ENCODE peak calls at places on chromosomes 7 and 10, in seven cellular contexts. One of them, this sample, is unnamed.

GRCh38 chr7:47574473-47575328 is 7.2 kb downstream of the TNS3 start:
- DNase-seq in neuronal stem cell: no peak
- DNase-seq in H1: no peak
- DNase-seq in H9: no peak
- DNase-seq in mesenchymal stem cell: no peak
- DNase-seq in IMR-90: peak; percentile 84
- DNase-seq in trophoblast cell: no peak
- DNase-seq in this sample: no peak

GRCh38 chr10:110502851-110503301 is 5.2 kb downstream of the DUSP5 start:
- DNase-seq in mesenchymal stem cell: peak; percentile 64
- DNase-seq in IMR-90: peak; percentile 80
- DNase-seq in neuronal stem cell: no peak
- DNase-seq in H9: no peak
- DNase-seq in trophoblast cell: peak; percentile 29
- DNase-seq in H1: no peak
- DNase-seq in this sample: no peak

GRCh38 chr10:132517951-132518521 is 19.6 kb upstream of the INPP5A start:
- DNase-seq in trophoblast cell: no peak
- DNase-seq in H9: peak; percentile 68
- DNase-seq in H1: peak; percentile 74
- DNase-seq in neuronal stem cell: no peak
- DNase-seq in IMR-90: no peak
- DNase-seq in mesenchymal stem cell: peak; percentile 33
- DNase-seq in this sample: peak; percentile 45

GRCh38 chr7:27631411-27631810 is 31.3 kb downstream of the HIBADH start:
- DNase-seq in trophoblast cell: no peak
- DNase-seq in mesenchymal stem cell: no peak
- DNase-seq in H9: no peak
- DNase-seq in neuronal stem cell: no peak
- DNase-seq in H1: no peak
- DNase-seq in IMR-90: peak; percentile 20
- DNase-seq in this sample: no peak

GRCh38 chr7:129950191-129950940 is 2.4 kb downstream of the UBE2H start:
- DNase-seq in H1: no peak
- DNase-seq in neuronal stem cell: peak; percentile 33
- DNase-seq in mesenchymal stem cell: peak; percentile 52
- DNase-seq in trophoblast cell: no peak
- DNase-seq in H9: no peak
- DNase-seq in IMR-90: no peak
- DNase-seq in this sample: peak; percentile 51

GRCh38 chr10:129941199-129942018 is 22.7 kb downstream of the EBF3 start:
- DNase-seq in IMR-90: no peak
- DNase-seq in mesenchymal stem cell: no peak
- DNase-seq in trophoblast cell: no peak
- DNase-seq in H9: no peak
- DNase-seq in neuronal stem cell: no peak
- DNase-seq in H1: no peak
- DNase-seq in this sample: no peak

GRCh38 chr7:72781161-72781560 is 46.8 kb downstream of the TYW1B start:
- DNase-seq in H9: no peak
- DNase-seq in H1: no peak
- DNase-seq in IMR-90: no peak
- DNase-seq in mesenchymal stem cell: no peak
- DNase-seq in neuronal stem cell: no peak
- DNase-seq in trophoblast cell: no peak
- DNase-seq in this sample: peak; percentile 26

GRCh38 chr7:108335264-108335918 is 120.8 kb downstream of the NRCAM start:
- DNase-seq in neuronal stem cell: no peak
- DNase-seq in IMR-90: no peak
- DNase-seq in H1: no peak
- DNase-seq in mesenchymal stem cell: peak; percentile 4
- DNase-seq in H9: no peak
- DNase-seq in trophoblast cell: peak; percentile 24
- DNase-seq in this sample: no peak

GRCh38 chr10:60627778-60628773 is 150.2 kb upstream of the CDK1 start:
- DNase-seq in mesenchymal stem cell: no peak
- DNase-seq in H1: no peak
- DNase-seq in IMR-90: no peak
- DNase-seq in H9: no peak
- DNase-seq in trophoblast cell: no peak
- DNase-seq in neuronal stem cell: no peak
- DNase-seq in this sample: no peak

GRCh38 chr10:77547651-77548050 is 90.0 kb downstream of the KCNMA1 start:
- DNase-seq in H1: no peak
- DNase-seq in mesenchymal stem cell: no peak
- DNase-seq in trophoblast cell: no peak
- DNase-seq in IMR-90: no peak
- DNase-seq in H9: no peak
- DNase-seq in neuronal stem cell: no peak
- DNase-seq in this sample: no peak

GRCh38 chr7:19397917-19398316 is 252.7 kb upstream of the FERD3L start:
- DNase-seq in H9: no peak
- DNase-seq in mesenchymal stem cell: no peak
- DNase-seq in trophoblast cell: no peak
- DNase-seq in neuronal stem cell: no peak
- DNase-seq in IMR-90: peak; percentile 39
- DNase-seq in H1: no peak
- DNase-seq in this sample: no peak

GRCh38 chr7:127876393-127876792 is 154.8 kb downstream of the LRRC4 start:
- DNase-seq in mesenchymal stem cell: no peak
- DNase-seq in trophoblast cell: peak; percentile 72
- DNase-seq in neuronal stem cell: no peak
- DNase-seq in IMR-90: peak; percentile 75
- DNase-seq in H9: no peak
- DNase-seq in H1: no peak
- DNase-seq in this sample: no peak

GRCh38 chr10:23081891-23082290 is 13.5 kb upstream of the MSRB2 start:
- DNase-seq in trophoblast cell: peak; percentile 46
- DNase-seq in IMR-90: peak; percentile 9
- DNase-seq in H9: no peak
- DNase-seq in mesenchymal stem cell: no peak
- DNase-seq in H1: no peak
- DNase-seq in neuronal stem cell: no peak
- DNase-seq in this sample: peak; percentile 56

GRCh38 chr10:58264780-58265179 is 2.9 kb downstream of the IPMK start:
- DNase-seq in trophoblast cell: no peak
- DNase-seq in neuronal stem cell: no peak
- DNase-seq in IMR-90: no peak
- DNase-seq in H1: no peak
- DNase-seq in H9: no peak
- DNase-seq in mesenchymal stem cell: peak; percentile 46
- DNase-seq in this sample: peak; percentile 38

GRCh38 chr10:129945941-129946760 is 17.9 kb downstream of the EBF3 start:
- DNase-seq in H1: no peak
- DNase-seq in H9: no peak
- DNase-seq in mesenchymal stem cell: no peak
- DNase-seq in trophoblast cell: no peak
- DNase-seq in IMR-90: peak; percentile 38
- DNase-seq in neuronal stem cell: no peak
- DNase-seq in this sample: no peak

GRCh38 chr7:116911799-116912198 is 41.5 kb upstream of the ST7 start:
- DNase-seq in IMR-90: no peak
- DNase-seq in trophoblast cell: no peak
- DNase-seq in H9: no peak
- DNase-seq in neuronal stem cell: no peak
- DNase-seq in H1: no peak
- DNase-seq in mesenchymal stem cell: peak; percentile 12
- DNase-seq in this sample: no peak

GRCh38 chr10:104680467-104681401 is 39.6 kb downstream of the SORCS3 start:
- DNase-seq in neuronal stem cell: peak; percentile 15
- DNase-seq in H9: peak; percentile 75
- DNase-seq in trophoblast cell: no peak
- DNase-seq in H1: peak; percentile 76
- DNase-seq in mesenchymal stem cell: no peak
- DNase-seq in IMR-90: no peak
- DNase-seq in this sample: peak; percentile 76

GRCh38 chr10:109239371-109239770 is 683.9 kb downstream of the XPNPEP1 start:
- DNase-seq in neuronal stem cell: no peak
- DNase-seq in trophoblast cell: no peak
- DNase-seq in H9: no peak
- DNase-seq in mesenchymal stem cell: peak; percentile 82
- DNase-seq in IMR-90: peak; percentile 61
- DNase-seq in H1: no peak
- DNase-seq in this sample: no peak

GRCh38 chr10:5560142-5560843 is 35.5 kb downstream of the CALML3 start:
- DNase-seq in trophoblast cell: no peak
- DNase-seq in IMR-90: no peak
- DNase-seq in H1: no peak
- DNase-seq in mesenchymal stem cell: no peak
- DNase-seq in neuronal stem cell: no peak
- DNase-seq in H9: no peak
- DNase-seq in this sample: peak; percentile 65

GRCh38 chr10:103106556-103106955 is 86.5 kb downstream of the NT5C2 start:
- DNase-seq in mesenchymal stem cell: no peak
- DNase-seq in trophoblast cell: no peak
- DNase-seq in H1: no peak
- DNase-seq in H9: no peak
- DNase-seq in neuronal stem cell: no peak
- DNase-seq in IMR-90: no peak
- DNase-seq in this sample: no peak

GRCh38 chr10:103104721-103105120 is 88.4 kb downstream of the NT5C2 start:
- DNase-seq in H9: no peak
- DNase-seq in neuronal stem cell: no peak
- DNase-seq in mesenchymal stem cell: no peak
- DNase-seq in H1: no peak
- DNase-seq in trophoblast cell: no peak
- DNase-seq in IMR-90: no peak
- DNase-seq in this sample: no peak

GRCh38 chr10:103102195-103102594 is 90.9 kb downstream of the NT5C2 start:
- DNase-seq in H1: no peak
- DNase-seq in mesenchymal stem cell: no peak
- DNase-seq in H9: no peak
- DNase-seq in neuronal stem cell: no peak
- DNase-seq in IMR-90: no peak
- DNase-seq in trophoblast cell: no peak
- DNase-seq in this sample: no peak

GRCh38 chr10:103100620-103101019 is 92.5 kb downstream of the NT5C2 start:
- DNase-seq in H1: no peak
- DNase-seq in H9: no peak
- DNase-seq in mesenchymal stem cell: no peak
- DNase-seq in IMR-90: no peak
- DNase-seq in trophoblast cell: no peak
- DNase-seq in neuronal stem cell: no peak
- DNase-seq in this sample: peak; percentile 74

DNA sequence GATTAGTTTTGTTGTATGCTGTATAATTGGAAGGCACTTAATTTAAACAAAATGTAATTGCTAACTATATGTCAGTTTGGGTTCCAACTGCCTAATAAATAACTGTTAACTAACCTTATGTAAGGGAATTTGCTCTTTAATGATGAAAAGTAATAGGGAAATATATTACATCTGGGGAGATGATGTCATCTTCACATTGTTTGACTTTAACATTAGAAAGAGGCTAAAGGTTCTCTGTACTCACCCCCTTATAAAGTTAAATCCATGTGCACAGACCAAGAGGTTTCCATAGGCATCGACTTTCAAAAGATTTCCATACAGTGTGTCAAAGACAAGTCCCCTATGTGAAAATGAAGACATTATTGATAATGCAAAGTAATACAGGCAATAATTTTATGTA is 87.6 kb downstream of the NT5C2 start:
- DNase-seq in trophoblast cell: no peak
- DNase-seq in IMR-90: no peak
- DNase-seq in mesenchymal stem cell: no peak
- DNase-seq in neuronal stem cell: no peak
- DNase-seq in H1: no peak
- DNase-seq in H9: no peak
- DNase-seq in this sample: no peak
- H2AK5ac ChIP-seq in trophoblast cell: no peak overlapping the region
- H2AK5ac ChIP-seq in IMR-90: no peak overlapping the region
- H2AK5ac ChIP-seq in mesenchymal stem cell: no peak overlapping the region
- H2AK5ac ChIP-seq in neuronal stem cell: no peak overlapping the region
- H2AK5ac ChIP-seq in H1: no peak overlapping the region
- H2AK5ac ChIP-seq in H9: no peak overlapping the region
- H2AK5ac ChIP-seq in this sample: no peak overlapping the region

GRCh38 chr7:50309736-50310135 is 5.2 kb downstream of the IKZF1 start:
- DNase-seq in H1: no peak
- DNase-seq in H9: no peak
- DNase-seq in trophoblast cell: no peak
- DNase-seq in IMR-90: no peak
- DNase-seq in mesenchymal stem cell: no peak
- DNase-seq in neuronal stem cell: no peak
- DNase-seq in this sample: no peak
- H3K27ac ChIP-seq in H1: no peak overlapping the region
- H3K27ac ChIP-seq in H9: no peak overlapping the region
- H3K27ac ChIP-seq in trophoblast cell: no peak overlapping the region
- H3K27ac ChIP-seq in IMR-90: no peak overlapping the region
- H3K27ac ChIP-seq in mesenchymal stem cell: no peak overlapping the region
- H3K27ac ChIP-seq in neuronal stem cell: no peak overlapping the region
- H3K27ac ChIP-seq in this sample: no peak overlapping the region

GRCh38 chr7:133180717-133181116 is 72.2 kb upstream of the EXOC4 start:
- DNase-seq in trophoblast cell: no peak
- DNase-seq in H1: no peak
- DNase-seq in IMR-90: no peak
- DNase-seq in mesenchymal stem cell: no peak
- DNase-seq in H9: no peak
- DNase-seq in neuronal stem cell: no peak
- DNase-seq in this sample: no peak
- H2AK5ac ChIP-seq in trophoblast cell: no peak overlapping the region
- H2AK5ac ChIP-seq in H1: no peak overlapping the region
- H2AK5ac ChIP-seq in IMR-90: no peak overlapping the region
- H2AK5ac ChIP-seq in mesenchymal stem cell: no peak overlapping the region
- H2AK5ac ChIP-seq in H9: no peak overlapping the region
- H2AK5ac ChIP-seq in neuronal stem cell: no peak overlapping the region
- H2AK5ac ChIP-seq in this sample: no peak overlapping the region

DNA sequence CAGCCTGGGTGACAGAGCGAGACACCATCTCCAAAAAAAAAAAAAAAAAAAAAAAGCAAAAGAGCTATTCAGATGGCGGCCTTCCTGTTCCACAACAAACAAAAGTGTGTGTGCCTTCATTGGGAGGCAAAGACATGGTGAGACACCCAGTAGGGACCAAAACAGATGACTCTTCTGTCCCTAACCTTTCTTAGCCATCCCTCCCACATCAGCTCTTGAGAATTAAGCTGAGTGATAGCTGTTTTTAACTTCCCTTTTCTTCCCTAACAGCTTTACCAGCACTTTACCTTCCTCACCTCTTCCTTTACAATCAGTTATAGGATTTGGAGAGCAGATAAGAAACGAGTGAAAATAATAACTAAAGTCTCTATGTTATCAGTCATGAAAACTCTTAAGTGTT is 48.2 kb downstream of the ARMH3 start:
- DNase-seq in neuronal stem cell: no peak
- DNase-seq in H9: no peak
- DNase-seq in trophoblast cell: no peak
- DNase-seq in mesenchymal stem cell: no peak
- DNase-seq in H1: no peak
- DNase-seq in IMR-90: no peak
- DNase-seq in this sample: peak; percentile 9
- H3K27ac ChIP-seq in neuronal stem cell: no peak overlapping the region
- H3K27ac ChIP-seq in H9: no peak overlapping the region
- H3K27ac ChIP-seq in trophoblast cell: no peak overlapping the region
- H3K27ac ChIP-seq in mesenchymal stem cell: no peak overlapping the region
- H3K27ac ChIP-seq in H1: no peak overlapping the region
- H3K27ac ChIP-seq in IMR-90: no peak overlapping the region
- H3K27ac ChIP-seq in this sample: no peak overlapping the region

GRCh38 chr10:95314519-95314918 is 23.7 kb upstream of the PDLIM1 start:
- DNase-seq in H9: no peak
- DNase-seq in trophoblast cell: no peak
- DNase-seq in H1: no peak
- DNase-seq in neuronal stem cell: no peak
- DNase-seq in mesenchymal stem cell: no peak
- DNase-seq in IMR-90: no peak
- DNase-seq in this sample: peak; percentile 70
- H2AK5ac ChIP-seq in H9: no peak overlapping the region
- H2AK5ac ChIP-seq in trophoblast cell: no peak overlapping the region
- H2AK5ac ChIP-seq in H1: peak overlapping the region; percentile 42
- H2AK5ac ChIP-seq in neuronal stem cell: no peak overlapping the region
- H2AK5ac ChIP-seq in mesenchymal stem cell: peak overlapping the region; percentile 31
- H2AK5ac ChIP-seq in IMR-90: no peak overlapping the region
- H2AK5ac ChIP-seq in this sample: peak overlapping the region; percentile 45